ENCODE peak calls at places on chromosomes 6 and 20, in five cellular contexts. E is IMR-90, H is transverse colon, M is spleen, W is right cardiac atrium. Z is an unnamed sample.

GRCh38 chr6:88349511-88349910 is 183.4 kb upstream of the CNR1 start:
- DNase-seq in E (no peak), H (no peak), M (no peak), W (no peak), Z (no peak)

GRCh38 chr20:56627122-56628014 is 1.7 kb upstream of the TFAP2C start:
- DNase-seq in E (no peak), H (no peak), M (no peak), W (no peak), Z (peak)

GRCh38 chr6:119240257-119241123 is 109.1 kb downstream of the MAN1A1 start:
- DNase-seq in E (no peak), H (no peak), M (no peak), W (no peak), Z (peak)

GRCh38 chr6:167750956-167751358 is 75.8 kb upstream of the AFDN start:
- DNase-seq in E (no peak), H (peak), M (peak), W (peak), Z (peak)

GRCh38 chr20:38260378-38261053 is at the start of gene KIAA1755:
- DNase-seq in E (no peak), H (no peak), M (no peak), W (peak), Z (peak)

GRCh38 chr20:17611290-17611539 is 41.3 kb downstream of the DSTN start:
- DNase-seq in E (no peak), H (no peak), M (no peak), W (no peak), Z (no peak)

GRCh38 chr6:333379-334002 is 41.2 kb downstream of the DUSP22 start:
- DNase-seq in E (peak), H (no peak), M (peak), W (no peak), Z (no peak)

GRCh38 chr6:74505391-74505790 is 700.5 kb downstream of the COL12A1 start:
- DNase-seq in E (no peak), H (no peak), M (no peak), W (no peak), Z (no peak)

GRCh38 chr6:10465633-10466499 is 51.0 kb upstream of the TFAP2A start:
- DNase-seq in E (peak), H (no peak), M (no peak), W (no peak), Z (peak)

GRCh38 chr6:120671519-120671918 is 662.8 kb downstream of the TBC1D32 start:
- DNase-seq in E (no peak), H (no peak), M (no peak), W (no peak), Z (peak)

GRCh38 chr20:50571466-50571865 is 61.3 kb downstream of the PTPN1 start:
- DNase-seq in E (no peak), H (no peak), M (no peak), W (no peak), Z (peak)

GRCh38 chr6:139925894-139926641 is 551.6 kb upstream of the CITED2 start:
- DNase-seq in E (peak), H (no peak), M (no peak), W (no peak), Z (no peak)

GRCh38 chr20:50027611-50028105 is 44.9 kb downstream of the SNAI1 start:
- DNase-seq in E (peak), H (peak), M (no peak), W (peak), Z (peak)

GRCh38 chr6:132669690-132670291 is 10.8 kb upstream of the TAAR1 start:
- DNase-seq in E (peak), H (no peak), M (no peak), W (no peak), Z (peak)

GRCh38 chr6:43926644-43927524 is 156.9 kb downstream of the VEGFA start:
- DNase-seq in E (peak), H (peak), M (peak), W (peak), Z (peak)

GRCh38 chr6:70337379-70338073 is 34.6 kb upstream of the COL9A1 start:
- DNase-seq in E (no peak), H (no peak), M (no peak), W (no peak), Z (no peak)

GRCh38 chr20:44104807-44105517 is 82.0 kb downstream of the JPH2 start:
- DNase-seq in E (peak), H (no peak), M (no peak), W (peak), Z (no peak)

GRCh38 chr6:158321960-158322359 is 9.7 kb downstream of the TULP4 start:
- DNase-seq in E (peak), H (no peak), M (no peak), W (no peak), Z (no peak)

GRCh38 chr6:106546322-106547052 is 82.8 kb downstream of the RTN4IP1 start:
- DNase-seq in E (peak), H (no peak), M (no peak), W (no peak), Z (no peak)

GRCh38 chr20:8287328-8287727 is 155.3 kb downstream of the PLCB1 start:
- DNase-seq in E (no peak), H (no peak), M (no peak), W (no peak), Z (no peak)

GRCh38 chr20:10741060-10741459 is 67.3 kb upstream of the JAG1 start:
- DNase-seq in E (no peak), H (no peak), M (no peak), W (no peak), Z (no peak)

GRCh38 chr6:98769546-98769945 is 64.8 kb upstream of the POU3F2 start:
- DNase-seq in E (peak), H (no peak), M (no peak), W (no peak), Z (peak)

GRCh38 chr20:47126709-47127108 is 229.8 kb downstream of the ZMYND8 start:
- DNase-seq in E (peak), H (no peak), M (no peak), W (no peak), Z (no peak)

GRCh38 chr6:147126618-147127022 is 77.6 kb upstream of the STXBP5 start:
- DNase-seq in E (no peak), H (no peak), M (no peak), W (no peak), Z (no peak)

GRCh38 chr6:116016846-116017545 is 43.7 kb downstream of the FRK start:
- DNase-seq in E (peak), H (no peak), M (no peak), W (peak), Z (no peak)

GRCh38 chr20:6740096-6740495 is 27.4 kb upstream of the BMP2 start:
- DNase-seq in E (no peak), H (no peak), M (no peak), W (no peak), Z (no peak)

GRCh38 chr6:78810698-78811097 is 56.7 kb upstream of the IRAK1BP1 start:
- DNase-seq in E (peak), H (no peak), M (no peak), W (no peak), Z (no peak)

GRCh38 chr6:148947621-148948444 is 201.0 kb downstream of the UST start:
- DNase-seq in E (peak), H (peak), M (peak), W (peak), Z (peak)

GRCh38 chr20:57610261-57610952 is 9.8 kb downstream of the ZBP1 start:
- DNase-seq in E (no peak), H (peak), M (peak), W (no peak), Z (peak)

GRCh38 chr6:21987501-21987957 is 309.3 kb downstream of the PRL start:
- DNase-seq in E (peak), H (peak), M (no peak), W (peak), Z (peak)

GRCh38 chr6:159761135-159761872 is 541 bp upstream of the ACAT2 start:
- DNase-seq in E (no peak), H (peak), M (peak), W (peak), Z (peak)

GRCh38 chr6:126170875-126171489 is 168.9 kb upstream of the CENPW start:
- DNase-seq in E (peak), H (peak), M (no peak), W (no peak), Z (peak)

GRCh38 chr20:31607640-31608255 is 2.7 kb downstream of the ID1 start:
- DNase-seq in E (no peak), H (no peak), M (no peak), W (no peak), Z (peak)
- H3K4me3 ChIP-seq in E (no peak), H (no peak), M (peak), W (peak), Z (peak)

GRCh38 chr6:26577720-26578072 is 19.1 kb upstream of the ABT1 start:
- DNase-seq in E (no peak), H (no peak), M (peak), W (no peak), Z (no peak)
- H3K4me3 ChIP-seq in E (peak), H (no peak), M (peak), W (peak), Z (peak)

GRCh38 chr20:58810116-58810878 is 40.4 kb downstream of the GNAS-AS1 start:
- DNase-seq in E (peak), H (no peak), M (no peak), W (no peak), Z (no peak)

GRCh38 chr20:58813369-58813768 is 37.3 kb downstream of the GNAS-AS1 start:
- DNase-seq in E (no peak), H (no peak), M (no peak), W (no peak), Z (no peak)

GRCh38 chr20:58811334-58811733 is 39.4 kb downstream of the GNAS-AS1 start:
- DNase-seq in E (no peak), H (no peak), M (no peak), W (no peak), Z (no peak)

GRCh38 chr20:58808296-58809046 is 42.2 kb downstream of the GNAS-AS1 start:
- DNase-seq in E (peak), H (no peak), M (no peak), W (no peak), Z (no peak)

DNA sequence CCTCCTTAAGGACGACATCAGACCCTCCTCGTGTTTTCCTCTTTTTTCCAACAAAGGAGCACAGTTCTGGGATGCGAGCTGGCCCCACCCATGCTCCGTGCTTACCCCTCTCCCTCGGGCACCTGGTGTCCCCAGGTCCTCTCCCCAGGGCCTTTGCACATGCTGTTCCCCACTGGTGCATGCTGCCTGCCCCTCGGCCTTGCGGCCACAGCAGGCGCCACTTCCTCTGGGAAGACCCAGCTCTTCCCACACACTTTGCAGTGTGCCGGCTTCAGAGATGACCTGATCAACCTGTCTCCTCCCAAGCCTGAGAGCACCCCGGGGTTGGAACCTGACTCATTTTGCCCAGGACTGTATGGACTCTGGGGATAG is 39.8 kb downstream of the GNAS-AS1 start:
- DNase-seq in E (no peak), H (no peak), M (no peak), W (no peak), Z (no peak)
- H3K4me3 ChIP-seq in E (no peak), H (no peak), M (no peak), W (no peak), Z (no peak)

GRCh38 chr6:25961619-25962367 is 809 bp upstream of the TRIM38 start:
- DNase-seq in E (no peak), H (no peak), M (no peak), W (no peak), Z (no peak)
- H3K4me3 ChIP-seq in E (peak), H (peak), M (peak), W (peak), Z (no peak)

DNA sequence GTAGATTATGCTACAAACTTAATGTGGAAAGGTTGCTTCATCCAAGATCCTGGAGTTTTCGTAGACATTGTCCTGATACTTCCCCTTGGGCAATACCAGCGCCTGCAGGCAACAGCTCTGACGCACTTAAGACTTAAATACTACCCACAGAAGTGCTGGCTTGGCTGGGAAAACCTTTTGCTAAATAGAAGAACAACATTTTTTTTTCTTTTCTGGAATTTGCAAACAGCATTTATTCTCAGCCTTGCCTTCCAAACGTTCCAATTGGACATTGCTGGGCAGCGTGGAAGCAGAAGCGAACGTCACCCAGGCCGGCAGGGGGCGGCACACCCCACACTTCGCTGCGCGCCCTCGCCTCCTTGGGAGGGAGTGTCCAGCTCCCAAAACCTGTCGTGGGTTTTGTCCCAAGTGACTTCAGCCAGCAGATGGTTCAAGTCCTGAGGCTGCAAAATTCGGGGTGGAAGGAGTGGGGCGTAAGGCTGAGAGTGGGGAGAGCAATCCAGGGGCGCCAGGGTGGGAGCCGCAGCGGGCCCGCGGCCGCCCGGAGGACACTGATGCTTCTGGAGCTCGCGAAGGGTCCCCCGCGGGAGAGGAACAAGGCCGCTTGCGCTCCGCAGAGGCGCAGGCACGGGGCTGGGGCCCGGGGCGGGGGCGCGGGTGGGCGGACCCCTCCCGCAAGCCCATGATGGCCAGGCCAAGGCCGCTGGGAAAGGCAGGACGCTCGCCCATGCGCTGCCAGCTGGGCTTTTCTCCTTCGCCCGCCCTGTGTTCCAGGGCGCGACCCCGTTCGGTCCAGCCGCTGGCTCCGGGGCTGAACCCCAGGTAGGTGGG is 60.8 kb upstream of the MAP3K4 start:
- DNase-seq in E (peak), H (peak), M (peak), W (peak), Z (peak)
- H3K4me3 ChIP-seq in E (peak), H (peak), M (peak), W (peak), Z (peak)

GRCh38 chr20:2654384-2654822 is 2.0 kb downstream of the NOP56 start:
- DNase-seq in E (no peak), H (no peak), M (no peak), W (no peak), Z (no peak)
- H3K4me3 ChIP-seq in E (peak), H (no peak), M (no peak), W (no peak), Z (peak)

GRCh38 chr20:14879020-14879697 is 541.7 kb upstream of the FLRT3 start:
- DNase-seq in E (peak), H (no peak), M (no peak), W (no peak), Z (no peak)
- H3K4me3 ChIP-seq in E (no peak), H (no peak), M (no peak), W (no peak), Z (no peak)

DNA sequence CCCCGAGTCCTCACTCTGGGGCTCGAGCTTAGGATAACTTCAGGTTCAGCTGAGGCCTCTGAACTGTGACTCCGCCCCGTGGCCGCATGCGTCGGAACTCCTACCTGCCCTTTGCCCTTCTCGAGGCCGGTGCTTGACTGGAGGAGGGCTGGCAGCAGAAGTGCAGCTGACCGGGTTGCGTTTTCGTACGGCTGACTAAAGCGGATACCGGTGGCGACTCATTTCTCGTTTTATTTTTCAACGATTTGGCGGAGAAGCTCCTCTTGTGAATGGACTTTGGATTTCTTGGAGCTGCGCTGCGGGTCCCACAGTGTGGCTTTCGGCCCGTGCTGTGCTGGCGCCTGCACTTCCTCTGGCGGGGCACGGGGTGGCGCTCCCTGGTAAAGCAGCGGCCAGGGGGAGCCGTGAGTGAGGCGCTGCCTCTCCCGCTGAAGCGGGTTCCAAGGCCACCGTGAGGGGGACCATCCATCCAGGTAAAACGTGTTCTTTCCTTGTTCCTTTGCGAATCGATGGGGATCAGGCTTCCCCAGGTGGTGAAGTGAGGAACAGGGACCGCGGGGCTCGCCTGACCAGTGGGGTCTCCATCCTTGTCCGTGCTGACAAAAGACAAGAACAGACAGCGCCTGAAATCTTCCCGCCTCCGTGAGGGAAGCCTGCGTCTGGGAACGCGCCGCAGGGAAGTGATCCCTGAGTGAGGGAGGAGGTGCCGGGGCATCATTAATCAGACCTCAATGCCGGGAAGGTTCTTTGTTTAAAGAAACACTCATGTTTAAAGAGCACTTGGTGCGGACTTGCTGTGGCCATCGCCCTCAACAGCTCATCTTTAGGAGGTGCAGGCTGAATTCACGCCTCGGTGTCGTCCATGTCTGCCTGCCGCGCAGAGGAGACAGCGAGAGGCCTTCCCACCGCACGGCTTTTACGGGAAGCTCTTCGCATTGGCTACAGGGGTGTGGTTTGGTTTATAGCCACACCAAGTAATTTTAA is 38.8 kb downstream of the ERMARD start:
- DNase-seq in E (peak), H (peak), M (peak), W (peak), Z (peak)
- H3K4me3 ChIP-seq in E (peak), H (peak), M (peak), W (peak), Z (peak)

Z was measured in H7.